ENCODE peak calls at places on chromosomes 6 and 20, in eight cellular contexts. R, A, X, S, E, G, B and N are unnamed samples.

GRCh38 chr6:105432797-105433196 is 29.9 kb upstream of the PREP start:
- DNase-seq in R (no peak), A (no peak), X (no peak), S (peak; percentile 31), E (peak; percentile 83), G (no peak), B (no peak), N (no peak)

GRCh38 chr20:33561981-33562601 is 72.2 kb downstream of the CBFA2T2 start:
- DNase-seq in R (peak; percentile 95), A (peak; percentile 88), X (peak; percentile 72), S (peak; percentile 80), E (peak; percentile 95), G (peak; percentile 94), B (no peak), N (peak; percentile 37)

GRCh38 chr20:53154540-53154939 is 182.4 kb downstream of the TSHZ2 start:
- DNase-seq in R (no peak), A (no peak), X (no peak), S (no peak), E (no peak), G (no peak), B (no peak), N (no peak)

GRCh38 chr6:130838971-130839370 is 11.8 kb downstream of the SMLR1 start:
- DNase-seq in R (no peak), A (no peak), X (no peak), S (no peak), E (no peak), G (no peak), B (no peak), N (no peak)

GRCh38 chr6:96853083-96853482 is 15.8 kb upstream of the GPR63 start:
- DNase-seq in R (no peak), A (no peak), X (no peak), S (no peak), E (no peak), G (no peak), B (no peak), N (no peak)

GRCh38 chr20:6974819-6975218 is 207.3 kb downstream of the BMP2 start:
- DNase-seq in R (no peak), A (no peak), X (no peak), S (no peak), E (no peak), G (no peak), B (no peak), N (no peak)

GRCh38 chr6:162178666-162179065 is 548.9 kb downstream of the PRKN start:
- DNase-seq in R (no peak), A (no peak), X (no peak), S (no peak), E (no peak), G (no peak), B (no peak), N (no peak)

GRCh38 chr6:156438519-156438918 is 338.7 kb upstream of the ARID1B start:
- DNase-seq in R (no peak), A (no peak), X (no peak), S (no peak), E (no peak), G (no peak), B (no peak), N (no peak)

DNA sequence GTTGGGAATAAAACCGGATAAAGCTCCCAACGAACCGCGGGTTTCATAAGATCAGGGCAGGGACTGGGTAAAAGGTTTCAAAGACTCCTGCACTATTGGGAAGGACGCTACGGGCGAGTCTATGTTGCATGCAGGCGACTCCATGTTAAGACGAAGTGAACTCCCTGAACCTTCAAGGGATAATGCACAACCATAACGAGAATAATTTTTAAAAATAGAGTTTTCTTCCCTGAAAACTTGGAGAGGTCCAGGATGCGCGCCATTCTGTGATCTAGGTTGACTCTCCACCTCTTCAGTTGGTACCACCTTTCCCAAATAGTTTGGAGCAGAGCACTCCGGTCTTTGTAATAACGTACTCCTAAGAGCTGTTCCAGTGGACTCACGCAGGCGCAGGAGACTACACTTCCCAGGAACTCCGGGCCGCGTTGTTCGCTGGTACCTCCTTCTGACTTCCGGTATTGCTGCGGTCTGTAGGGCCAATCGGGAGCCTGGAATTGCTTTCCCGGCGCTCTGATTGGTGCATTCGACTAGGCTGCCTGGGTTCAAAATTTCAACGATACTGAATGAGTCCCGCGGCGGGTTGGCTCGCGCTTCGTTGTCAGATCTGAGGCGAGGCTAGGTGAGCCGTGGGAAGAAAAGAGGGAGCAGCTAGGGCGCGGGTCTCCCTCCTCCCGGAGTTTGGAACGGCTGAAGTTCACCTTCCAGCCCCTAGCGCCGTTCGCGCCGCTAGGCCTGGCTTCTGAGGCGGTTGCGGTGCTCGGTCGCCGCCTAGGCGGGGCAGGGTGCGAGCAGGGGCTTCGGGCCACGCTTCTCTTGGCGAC is at the start of gene TPX2:
- DNase-seq in R (peak; percentile 98), A (peak; percentile 95), X (peak; percentile 95), S (peak; percentile 97), E (peak; percentile 96), G (peak; percentile 93), B (peak; percentile 93), N (peak; percentile 99)
- TF ChIP-seq POLR2A in R (no peak), A (peak; percentile 51), X (peak; percentile 79), S (no peak), E (peak; percentile 73), G (peak; percentile 48), B (no peak), N (peak; percentile 49)

GRCh38 chr6:127120787-127121636 is 2.5 kb downstream of the RSPO3 start:
- DNase-seq in R (no peak), A (peak; percentile 68), X (peak; percentile 59), S (peak; percentile 71), E (peak; percentile 79), G (peak; percentile 87), B (peak; percentile 27), N (peak; percentile 85)

GRCh38 chr6:127117979-127118504 is 429 bp upstream of the RSPO3 start:
- DNase-seq in R (no peak), A (no peak), X (no peak), S (peak; percentile 1), E (no peak), G (peak; percentile 18), B (no peak), N (peak; percentile 19)

GRCh38 chr6:127119361-127120108 is 1.1 kb downstream of the RSPO3 start:
- DNase-seq in R (no peak), A (no peak), X (no peak), S (peak; percentile 24), E (no peak), G (peak; percentile 29), B (no peak), N (peak; percentile 18)

GRCh38 chr6:127120109-127120786 is 1.8 kb downstream of the RSPO3 start:
- DNase-seq in R (no peak), A (no peak), X (no peak), S (peak; percentile 3), E (no peak), G (peak; percentile 29), B (no peak), N (no peak)

DNA sequence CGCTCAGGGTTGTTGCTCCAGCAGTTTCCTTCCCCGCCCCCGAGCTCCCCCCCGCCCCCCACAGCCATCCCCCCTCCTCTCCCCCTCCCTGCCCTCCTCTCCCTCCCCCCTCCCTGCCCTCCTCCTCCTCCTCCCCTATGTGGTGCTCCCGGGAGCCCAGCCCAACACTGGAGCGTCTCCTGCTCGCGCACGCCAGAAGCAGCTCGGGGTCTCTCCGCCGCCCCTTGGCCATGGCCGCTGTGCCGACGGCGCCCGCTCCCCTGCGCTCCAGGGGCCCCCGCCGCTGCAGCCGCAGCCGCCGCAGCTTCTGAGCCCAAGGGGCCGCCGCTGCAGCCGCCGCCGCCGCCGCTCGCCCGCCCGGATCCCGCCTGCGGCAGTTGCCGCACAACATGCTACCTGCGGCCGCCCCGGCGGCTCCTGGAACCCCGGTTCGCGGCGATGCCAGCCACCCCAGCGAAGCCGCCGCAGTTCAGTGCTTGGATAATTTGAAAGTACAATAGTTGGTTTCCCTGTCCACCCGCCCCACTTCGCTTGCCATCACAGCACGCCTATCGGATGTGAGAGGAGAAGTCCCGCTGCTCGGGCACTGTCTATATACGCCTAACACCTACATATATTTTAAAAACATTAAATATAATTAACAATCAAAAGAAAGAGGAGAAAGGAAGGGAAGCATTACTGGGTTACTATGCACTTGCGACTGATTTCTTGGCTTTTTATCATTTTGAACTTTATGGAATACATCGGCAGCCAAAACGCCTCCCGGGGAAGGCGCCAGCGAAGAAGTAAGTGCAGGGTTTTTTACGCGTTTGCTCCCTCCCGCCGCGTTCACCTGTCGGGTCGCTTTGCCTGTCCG is at the start of gene RSPO3:
- DNase-seq in R (no peak), A (peak; percentile 11), X (no peak), S (peak; percentile 24), E (peak; percentile 18), G (peak; percentile 69), B (no peak), N (peak; percentile 36)
- H3K4me3 ChIP-seq in R (peak within 1 kb of the TSS; percentile 79), A (peak within 1 kb of the TSS; percentile 52), X (peak within 1 kb of the TSS; percentile 59), S (no peak within 1 kb of the TSS), E (peak within 1 kb of the TSS; percentile 53), G (peak within 1 kb of the TSS; percentile 61), B (peak within 1 kb of the TSS; percentile 48), N (peak within 1 kb of the TSS; percentile 55)

DNA sequence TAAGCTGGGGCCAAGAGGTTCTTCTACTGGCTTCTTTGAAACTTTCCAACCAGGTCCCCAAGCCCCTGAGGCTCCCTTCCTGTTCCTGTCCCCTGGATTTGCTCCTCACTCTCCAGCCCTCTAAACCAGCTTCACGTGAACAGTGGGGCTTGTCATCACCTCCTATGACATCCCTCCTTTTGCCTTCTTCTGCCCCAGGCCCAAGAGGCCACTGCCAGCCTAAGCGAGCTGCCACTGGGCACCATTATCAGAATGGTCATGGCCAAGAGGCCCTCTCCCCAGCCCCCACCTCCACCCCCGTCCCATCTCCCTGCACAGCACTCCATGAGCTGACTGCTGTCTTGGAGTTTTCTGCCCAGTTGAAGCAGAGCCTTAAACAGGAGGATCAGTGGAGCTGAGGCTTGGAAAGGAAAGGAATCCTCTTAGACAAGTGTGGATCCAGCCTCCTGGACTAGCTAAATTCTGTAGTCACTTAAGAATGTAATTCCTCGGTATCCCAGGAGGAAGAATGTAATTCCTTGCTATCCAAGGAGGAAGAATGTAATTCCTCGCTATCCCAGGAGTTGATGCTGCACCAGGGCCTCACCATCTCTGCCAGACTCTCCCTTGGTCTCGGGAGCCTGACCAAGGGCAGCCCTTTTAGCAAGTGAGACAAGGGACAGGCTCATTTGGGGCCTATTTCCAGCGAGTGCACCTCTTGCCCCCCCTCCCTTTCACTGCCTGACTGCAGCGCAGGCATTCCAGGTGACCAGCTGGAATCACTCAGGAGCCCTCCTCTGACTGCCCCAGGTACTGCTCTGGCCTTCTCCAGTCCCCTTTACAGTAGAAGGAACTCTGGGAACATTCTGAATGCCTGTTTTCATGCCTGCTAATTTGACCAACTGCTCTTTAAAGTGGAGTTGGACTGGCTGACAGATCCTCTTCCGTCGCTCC is 76.4 kb downstream of the TCP11 start:
- DNase-seq in R (no peak), A (no peak), X (no peak), S (peak; percentile 55), E (no peak), G (no peak), B (no peak), N (no peak)
- TF ChIP-seq POLR2A in R (no peak), A (no peak), X (no peak), S (no peak), E (no peak), G (no peak), B (no peak), N (no peak)

DNA sequence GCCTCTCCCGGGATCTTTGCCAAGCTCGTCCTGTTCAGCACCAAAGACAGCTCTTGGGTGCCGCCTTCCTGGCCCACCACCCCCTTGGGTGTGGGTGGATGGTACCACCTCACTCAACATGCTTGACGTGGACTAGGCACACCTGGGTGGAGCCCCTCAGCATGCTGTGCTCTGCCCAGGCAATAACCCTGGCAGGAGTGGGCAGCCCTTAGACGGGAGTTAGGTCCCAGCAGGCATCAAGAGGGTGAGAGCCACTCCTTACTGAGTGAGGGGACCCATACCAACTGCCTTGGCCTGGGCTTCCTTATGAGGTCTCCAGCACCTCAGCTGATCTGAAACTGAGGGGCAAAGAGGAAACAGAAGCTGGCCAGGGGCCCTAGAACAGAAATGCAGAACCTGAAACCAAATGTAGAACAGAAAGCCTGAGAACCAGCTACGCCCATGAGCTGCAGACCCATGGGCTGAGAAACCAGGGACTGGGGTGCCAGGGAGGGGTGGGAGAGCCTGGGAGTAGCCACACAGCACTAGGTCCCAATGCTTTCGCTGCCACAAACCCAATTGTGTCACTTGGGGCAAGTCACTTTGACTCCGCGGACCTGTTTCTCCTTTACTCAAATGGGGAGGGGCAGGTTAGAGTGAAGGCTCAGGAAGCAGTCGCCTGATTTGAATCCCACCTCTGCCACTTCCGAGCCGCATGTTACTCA is 2.0 kb downstream of the FGD2 start:
- DNase-seq in R (no peak), A (peak; percentile 51), X (no peak), S (peak; percentile 66), E (no peak), G (no peak), B (peak; percentile 66), N (no peak)
- H3K4me3 ChIP-seq in R (peak overlapping the region; percentile 29), A (peak overlapping the region; percentile 29), X (peak overlapping the region; percentile 70), S (no peak overlapping the region), E (no peak overlapping the region), G (no peak overlapping the region), B (peak overlapping the region; percentile 37), N (no peak overlapping the region)